ENCODE peak calls at places on chromosome 2, in four cellular contexts. One of them, this sample, is unnamed.

GRCh38 chr2:160379399-160379798 is 114.2 kb downstream of the RBMS1 start:
- DNase-seq in psoas muscle: no peak
- DNase-seq in A549: no peak
- DNase-seq in lower lobe of right lung: no peak
- DNase-seq in this sample: no peak

GRCh38 chr2:132037527-132038178 is 124.1 kb downstream of the ANKRD30BL start:
- DNase-seq in A549: no peak
- DNase-seq in lower lobe of right lung: peak; percentile 38
- DNase-seq in psoas muscle: no peak
- DNase-seq in this sample: peak; percentile 10

GRCh38 chr2:46749042-46749461 is 166.6 kb downstream of the MCFD2 start:
- DNase-seq in lower lobe of right lung: no peak
- DNase-seq in psoas muscle: no peak
- DNase-seq in A549: peak; percentile 47
- DNase-seq in this sample: no peak

GRCh38 chr2:170715932-170716777 is 1.0 kb downstream of the SP5 start:
- DNase-seq in psoas muscle: no peak
- DNase-seq in A549: no peak
- DNase-seq in lower lobe of right lung: no peak
- DNase-seq in this sample: no peak

GRCh38 chr2:144084114-144084661 is 435.7 kb downstream of the ZEB2 start:
- DNase-seq in psoas muscle: no peak
- DNase-seq in A549: peak; percentile 5
- DNase-seq in lower lobe of right lung: no peak
- DNase-seq in this sample: no peak

GRCh38 chr2:8536686-8537571 is 144.9 kb upstream of the ID2 start:
- DNase-seq in psoas muscle: no peak
- DNase-seq in A549: no peak
- DNase-seq in lower lobe of right lung: no peak
- DNase-seq in this sample: no peak

GRCh38 chr2:98086491-98087446 is at the start of gene VWA3B:
- DNase-seq in A549: peak; percentile 75
- DNase-seq in psoas muscle: peak; percentile 63
- DNase-seq in lower lobe of right lung: peak; percentile 85
- DNase-seq in this sample: peak; percentile 58

GRCh38 chr2:144886847-144887246 is 366.9 kb upstream of the ZEB2 start:
- DNase-seq in psoas muscle: peak; percentile 37
- DNase-seq in A549: no peak
- DNase-seq in lower lobe of right lung: no peak
- DNase-seq in this sample: no peak

GRCh38 chr2:179550849-179551248 is 286.2 kb upstream of the SESTD1 start:
- DNase-seq in psoas muscle: no peak
- DNase-seq in lower lobe of right lung: no peak
- DNase-seq in A549: no peak
- DNase-seq in this sample: no peak
- TF ChIP-seq CTCF in psoas muscle: no peak
- TF ChIP-seq CTCF in lower lobe of right lung: no peak
- TF ChIP-seq CTCF in A549: no peak
- TF ChIP-seq CTCF in this sample: no peak

DNA sequence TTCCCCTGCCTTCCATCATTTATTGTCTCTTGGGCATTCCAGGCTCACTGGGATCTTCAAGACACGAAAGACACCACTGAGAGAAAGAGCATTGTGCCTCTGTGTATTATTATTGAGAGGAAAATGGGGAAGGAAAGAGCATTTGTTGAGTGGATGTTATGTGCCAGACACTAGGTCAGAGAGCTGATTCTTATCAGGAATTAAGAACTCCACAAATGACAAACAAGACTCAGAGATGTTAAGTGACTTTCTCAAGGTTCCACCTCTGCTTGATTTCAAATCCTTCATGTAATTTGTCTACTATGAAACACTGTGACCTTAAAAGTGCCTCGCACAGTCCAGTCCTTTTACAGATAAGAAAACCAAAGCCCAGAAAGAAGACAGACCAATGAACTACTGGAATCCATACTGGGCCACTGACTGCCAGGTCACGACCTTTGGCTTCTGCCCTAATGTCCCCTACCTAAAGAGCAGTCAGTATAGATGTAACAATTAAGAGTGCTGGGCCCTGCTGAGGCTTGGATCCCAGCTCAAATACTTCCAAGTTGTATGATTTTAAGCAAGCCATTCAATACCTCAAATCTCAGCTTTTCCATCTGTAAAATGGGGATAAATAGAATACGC is 11.1 kb downstream of the KLF7 start:
- DNase-seq in A549: no peak
- DNase-seq in psoas muscle: no peak
- DNase-seq in lower lobe of right lung: no peak
- DNase-seq in this sample: no peak
- H3K4me1 ChIP-seq in A549: peaks cover 99% of the 10 kb centered on the region
- H3K4me1 ChIP-seq in psoas muscle: peaks cover 43% of the 10 kb centered on the region
- H3K4me1 ChIP-seq in lower lobe of right lung: peaks cover 100% of the 10 kb centered on the region
- H3K4me1 ChIP-seq in this sample: peaks cover 59% of the 10 kb centered on the region

DNA sequence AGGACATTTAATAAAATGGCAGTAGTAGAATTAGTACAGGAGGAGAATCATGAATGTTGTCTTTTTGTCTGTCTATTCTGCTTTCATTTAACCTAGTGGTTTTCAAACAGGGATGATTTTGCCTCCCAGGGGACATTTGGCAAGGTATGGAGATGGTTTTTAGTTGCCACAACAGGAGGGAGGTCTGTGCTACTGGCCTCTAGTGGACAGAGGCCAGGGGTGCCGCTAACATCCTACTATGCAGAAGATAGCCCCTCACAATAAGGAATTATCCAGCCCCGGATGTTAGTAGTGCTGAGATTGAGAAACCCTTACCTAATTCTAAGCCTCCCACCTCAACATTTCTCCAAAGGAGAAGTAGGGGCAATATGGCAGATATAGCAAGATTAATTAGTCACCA is 18.3 kb downstream of the FASTKD2 start:
- DNase-seq in A549: no peak
- DNase-seq in lower lobe of right lung: no peak
- DNase-seq in psoas muscle: no peak
- DNase-seq in this sample: peak; percentile 51
- TF ChIP-seq CTCF in A549: peak; percentile 46
- TF ChIP-seq CTCF in lower lobe of right lung: peak; percentile 23
- TF ChIP-seq CTCF in psoas muscle: peak; percentile 20
- TF ChIP-seq CTCF in this sample: peak; percentile 78

DNA sequence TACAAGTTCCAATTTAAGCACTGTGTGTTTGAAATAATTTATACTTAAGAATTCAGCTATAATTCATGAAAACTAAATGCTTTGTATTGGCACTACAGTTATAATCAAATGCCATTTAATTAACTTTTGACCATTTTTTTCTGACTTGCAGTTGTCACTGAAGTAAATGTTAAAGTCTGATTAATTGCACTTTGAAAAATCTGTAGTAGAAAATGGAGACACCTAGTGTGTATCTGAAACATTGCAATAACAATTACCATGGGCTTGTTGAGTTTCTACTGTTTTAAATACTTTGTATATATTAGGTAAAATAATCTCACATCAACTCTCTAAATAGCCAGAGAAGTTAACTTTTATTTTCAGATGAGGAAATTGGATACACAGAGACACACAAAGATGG is 458.6 kb upstream of the FSIP2 start:
- DNase-seq in psoas muscle: no peak
- DNase-seq in A549: no peak
- DNase-seq in lower lobe of right lung: no peak
- DNase-seq in this sample: no peak
- H3K4me1 ChIP-seq in psoas muscle: no peaks in the 10 kb centered on the region
- H3K4me1 ChIP-seq in A549: no peaks in the 10 kb centered on the region
- H3K4me1 ChIP-seq in lower lobe of right lung: no peaks in the 10 kb centered on the region
- H3K4me1 ChIP-seq in this sample: no peaks in the 10 kb centered on the region

This sample was measured in BE2C.